ENCODE peak calls at places on chromosomes 2 and 18, in six cellular contexts. One of them, this sample, is unnamed.

GRCh38 chr2:217314021-217314460 is 454.2 kb upstream of the TNP1 start:
- DNase-seq in A549: peak
- DNase-seq in bronchial epithelial cell: no peak
- DNase-seq in left ventricle myocardium inferior: no peak
- DNase-seq in cardiac fibroblast: no peak
- DNase-seq in cardiac muscle cell: no peak
- DNase-seq in this sample: no peak

GRCh38 chr18:21243041-21243431 is 1.0 kb downstream of the GREB1L start:
- DNase-seq in A549: peak
- DNase-seq in bronchial epithelial cell: no peak
- DNase-seq in left ventricle myocardium inferior: no peak
- DNase-seq in cardiac fibroblast: no peak
- DNase-seq in cardiac muscle cell: peak
- DNase-seq in this sample: no peak

GRCh38 chr2:134454426-134454825 is 200.6 kb downstream of the MGAT5 start:
- DNase-seq in A549: no peak
- DNase-seq in bronchial epithelial cell: no peak
- DNase-seq in left ventricle myocardium inferior: no peak
- DNase-seq in cardiac fibroblast: no peak
- DNase-seq in cardiac muscle cell: no peak
- DNase-seq in this sample: no peak

GRCh38 chr18:61703508-61703907 is 189.3 kb downstream of the RNF152 start:
- DNase-seq in A549: no peak
- DNase-seq in bronchial epithelial cell: peak
- DNase-seq in left ventricle myocardium inferior: no peak
- DNase-seq in cardiac fibroblast: peak
- DNase-seq in cardiac muscle cell: no peak
- DNase-seq in this sample: no peak

GRCh38 chr18:11154369-11154982 is 5.1 kb upstream of the PIEZO2 start:
- DNase-seq in A549: peak
- DNase-seq in bronchial epithelial cell: peak
- DNase-seq in left ventricle myocardium inferior: no peak
- DNase-seq in cardiac fibroblast: peak
- DNase-seq in cardiac muscle cell: peak
- DNase-seq in this sample: no peak

GRCh38 chr2:23803965-23804542 is 122.9 kb downstream of the ATAD2B start:
- DNase-seq in A549: peak
- DNase-seq in bronchial epithelial cell: peak
- DNase-seq in left ventricle myocardium inferior: peak
- DNase-seq in cardiac fibroblast: peak
- DNase-seq in cardiac muscle cell: peak
- DNase-seq in this sample: no peak

GRCh38 chr2:113211226-113212105 is 37.7 kb downstream of the PSD4 start:
- DNase-seq in A549: peak
- DNase-seq in bronchial epithelial cell: peak
- DNase-seq in left ventricle myocardium inferior: no peak
- DNase-seq in cardiac fibroblast: peak
- DNase-seq in cardiac muscle cell: no peak
- DNase-seq in this sample: no peak

GRCh38 chr2:241015439-241015838 is 17.0 kb downstream of the SNED1 start:
- DNase-seq in A549: no peak
- DNase-seq in bronchial epithelial cell: no peak
- DNase-seq in left ventricle myocardium inferior: no peak
- DNase-seq in cardiac fibroblast: no peak
- DNase-seq in cardiac muscle cell: no peak
- DNase-seq in this sample: peak

GRCh38 chr18:5060543-5060942 is 136.5 kb downstream of the AKAIN1 start:
- DNase-seq in A549: no peak
- DNase-seq in bronchial epithelial cell: no peak
- DNase-seq in left ventricle myocardium inferior: no peak
- DNase-seq in cardiac fibroblast: no peak
- DNase-seq in cardiac muscle cell: no peak
- DNase-seq in this sample: no peak

GRCh38 chr2:144402282-144402681 is 117.6 kb downstream of the ZEB2 start:
- DNase-seq in A549: no peak
- DNase-seq in bronchial epithelial cell: no peak
- DNase-seq in left ventricle myocardium inferior: peak
- DNase-seq in cardiac fibroblast: no peak
- DNase-seq in cardiac muscle cell: no peak
- DNase-seq in this sample: peak

GRCh38 chr2:198534756-198535155 is 730.4 kb downstream of the PLCL1 start:
- DNase-seq in A549: no peak
- DNase-seq in bronchial epithelial cell: no peak
- DNase-seq in left ventricle myocardium inferior: no peak
- DNase-seq in cardiac fibroblast: no peak
- DNase-seq in cardiac muscle cell: no peak
- DNase-seq in this sample: no peak

GRCh38 chr2:69380072-69380917 is 6.7 kb downstream of the GFPT1 start:
- DNase-seq in A549: peak
- DNase-seq in bronchial epithelial cell: no peak
- DNase-seq in left ventricle myocardium inferior: no peak
- DNase-seq in cardiac fibroblast: peak
- DNase-seq in cardiac muscle cell: no peak
- DNase-seq in this sample: no peak

GRCh38 chr2:102771114-102771513 is 9.3 kb downstream of the TMEM182 start:
- DNase-seq in A549: no peak
- DNase-seq in bronchial epithelial cell: no peak
- DNase-seq in left ventricle myocardium inferior: no peak
- DNase-seq in cardiac fibroblast: no peak
- DNase-seq in cardiac muscle cell: no peak
- DNase-seq in this sample: no peak

GRCh38 chr2:71785550-71785951 is 332.2 kb downstream of the DYSF start:
- DNase-seq in A549: no peak
- DNase-seq in bronchial epithelial cell: no peak
- DNase-seq in left ventricle myocardium inferior: no peak
- DNase-seq in cardiac fibroblast: no peak
- DNase-seq in cardiac muscle cell: no peak
- DNase-seq in this sample: no peak

DNA sequence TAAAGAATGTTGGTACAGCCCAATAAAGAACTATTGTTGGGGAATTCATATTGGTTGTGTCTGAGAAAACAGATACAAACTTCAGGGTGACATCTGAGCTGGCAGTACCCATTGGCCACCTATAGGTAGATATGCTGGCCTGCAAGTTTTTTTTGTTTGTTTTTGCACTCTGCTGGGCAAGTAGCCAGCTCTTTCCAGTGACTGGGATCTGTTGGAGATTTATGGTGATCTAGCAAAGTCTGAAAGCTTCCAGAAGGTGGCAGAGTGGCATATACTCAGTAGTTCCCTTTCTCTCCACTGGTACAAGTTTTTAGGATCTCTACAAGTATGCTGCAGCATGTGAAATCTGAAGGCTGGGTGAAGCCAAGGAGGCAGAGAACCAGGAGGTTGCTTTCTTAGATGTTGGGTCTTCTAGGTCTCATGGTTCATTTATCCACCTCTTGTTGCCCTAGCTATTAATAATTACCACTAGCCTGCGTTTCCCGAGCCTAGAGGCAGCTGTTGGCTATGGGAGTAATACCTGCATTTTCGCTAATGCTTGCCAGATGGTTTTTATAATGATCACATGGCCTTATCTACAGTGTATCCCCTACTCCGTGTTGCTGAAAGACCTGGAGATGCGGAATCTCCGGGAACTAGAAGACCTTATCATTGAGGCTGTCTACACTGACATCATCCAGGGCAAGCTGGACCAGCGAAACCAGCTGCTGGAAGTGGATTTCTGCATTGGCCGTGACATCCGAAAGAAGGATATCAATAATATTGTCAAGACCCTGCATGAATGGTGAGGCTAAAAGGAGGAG is 9.5 kb downstream of the COPS7B start:
- DNase-seq in A549: peak
- DNase-seq in bronchial epithelial cell: peak
- DNase-seq in left ventricle myocardium inferior: no peak
- DNase-seq in cardiac fibroblast: peak
- DNase-seq in cardiac muscle cell: peak
- DNase-seq in this sample: no peak
- TF ChIP-seq CTCF in A549: peak
- TF ChIP-seq CTCF in bronchial epithelial cell: peak
- TF ChIP-seq CTCF in left ventricle myocardium inferior: no peak
- TF ChIP-seq CTCF in cardiac fibroblast: peak
- TF ChIP-seq CTCF in cardiac muscle cell: peak
- TF ChIP-seq CTCF in this sample: peak

DNA sequence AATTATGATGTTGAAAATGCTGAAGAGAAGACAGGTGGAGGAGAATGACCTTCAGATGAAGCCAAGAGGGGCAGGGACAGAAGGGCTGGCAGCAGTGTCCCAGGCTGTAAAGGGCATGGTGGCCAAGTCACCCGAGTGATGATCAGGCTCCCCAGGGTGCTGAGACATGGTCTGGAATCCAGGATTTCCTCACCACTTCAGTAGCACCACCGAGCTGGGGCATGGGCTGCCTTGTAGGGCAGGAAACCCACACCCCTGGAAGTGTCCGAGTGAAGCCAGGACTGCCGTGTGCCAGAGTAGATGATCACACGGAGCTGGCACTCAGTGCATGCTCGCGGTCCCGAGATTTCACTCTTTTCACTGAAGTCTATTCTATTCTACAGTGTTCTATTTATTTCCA is 92.5 kb downstream of the SEPTIN10 start:
- DNase-seq in A549: no peak
- DNase-seq in bronchial epithelial cell: no peak
- DNase-seq in left ventricle myocardium inferior: no peak
- DNase-seq in cardiac fibroblast: no peak
- DNase-seq in cardiac muscle cell: no peak
- DNase-seq in this sample: no peak
- H3K4me3 ChIP-seq in A549: no peak
- H3K4me3 ChIP-seq in bronchial epithelial cell: no peak
- H3K4me3 ChIP-seq in left ventricle myocardium inferior: no peak
- H3K4me3 ChIP-seq in cardiac fibroblast: no peak
- H3K4me3 ChIP-seq in cardiac muscle cell: no peak
- H3K4me3 ChIP-seq in this sample: no peak

GRCh38 chr2:26521054-26521912 is 43.4 kb upstream of the OTOF start:
- DNase-seq in A549: peak
- DNase-seq in bronchial epithelial cell: no peak
- DNase-seq in left ventricle myocardium inferior: no peak
- DNase-seq in cardiac fibroblast: peak
- DNase-seq in cardiac muscle cell: peak
- DNase-seq in this sample: no peak
- TF ChIP-seq CTCF in A549: peak
- TF ChIP-seq CTCF in bronchial epithelial cell: peak
- TF ChIP-seq CTCF in left ventricle myocardium inferior: peak
- TF ChIP-seq CTCF in cardiac fibroblast: peak
- TF ChIP-seq CTCF in cardiac muscle cell: peak
- TF ChIP-seq CTCF in this sample: no peak

GRCh38 chr2:219459460-219460311 is 25.0 kb downstream of the SPEG start:
- DNase-seq in A549: peak
- DNase-seq in bronchial epithelial cell: peak
- DNase-seq in left ventricle myocardium inferior: peak
- DNase-seq in cardiac fibroblast: peak
- DNase-seq in cardiac muscle cell: peak
- DNase-seq in this sample: peak

GRCh38 chr2:219461669-219462068 is 27.0 kb downstream of the SPEG start:
- DNase-seq in A549: no peak
- DNase-seq in bronchial epithelial cell: no peak
- DNase-seq in left ventricle myocardium inferior: no peak
- DNase-seq in cardiac fibroblast: no peak
- DNase-seq in cardiac muscle cell: no peak
- DNase-seq in this sample: peak

GRCh38 chr2:219462349-219462748 is 27.7 kb downstream of the SPEG start:
- DNase-seq in A549: no peak
- DNase-seq in bronchial epithelial cell: no peak
- DNase-seq in left ventricle myocardium inferior: no peak
- DNase-seq in cardiac fibroblast: no peak
- DNase-seq in cardiac muscle cell: no peak
- DNase-seq in this sample: no peak

GRCh38 chr2:219460424-219460926 is 25.8 kb downstream of the SPEG start:
- DNase-seq in A549: no peak
- DNase-seq in bronchial epithelial cell: no peak
- DNase-seq in left ventricle myocardium inferior: peak
- DNase-seq in cardiac fibroblast: peak
- DNase-seq in cardiac muscle cell: peak
- DNase-seq in this sample: peak

GRCh38 chr2:219461061-219461514 is 26.4 kb downstream of the SPEG start:
- DNase-seq in A549: no peak
- DNase-seq in bronchial epithelial cell: no peak
- DNase-seq in left ventricle myocardium inferior: peak
- DNase-seq in cardiac fibroblast: peak
- DNase-seq in cardiac muscle cell: peak
- DNase-seq in this sample: no peak
- H3K4me3 ChIP-seq in A549: no peak
- H3K4me3 ChIP-seq in bronchial epithelial cell: no peak
- H3K4me3 ChIP-seq in left ventricle myocardium inferior: peak
- H3K4me3 ChIP-seq in cardiac fibroblast: no peak
- H3K4me3 ChIP-seq in cardiac muscle cell: peak
- H3K4me3 ChIP-seq in this sample: no peak

DNA sequence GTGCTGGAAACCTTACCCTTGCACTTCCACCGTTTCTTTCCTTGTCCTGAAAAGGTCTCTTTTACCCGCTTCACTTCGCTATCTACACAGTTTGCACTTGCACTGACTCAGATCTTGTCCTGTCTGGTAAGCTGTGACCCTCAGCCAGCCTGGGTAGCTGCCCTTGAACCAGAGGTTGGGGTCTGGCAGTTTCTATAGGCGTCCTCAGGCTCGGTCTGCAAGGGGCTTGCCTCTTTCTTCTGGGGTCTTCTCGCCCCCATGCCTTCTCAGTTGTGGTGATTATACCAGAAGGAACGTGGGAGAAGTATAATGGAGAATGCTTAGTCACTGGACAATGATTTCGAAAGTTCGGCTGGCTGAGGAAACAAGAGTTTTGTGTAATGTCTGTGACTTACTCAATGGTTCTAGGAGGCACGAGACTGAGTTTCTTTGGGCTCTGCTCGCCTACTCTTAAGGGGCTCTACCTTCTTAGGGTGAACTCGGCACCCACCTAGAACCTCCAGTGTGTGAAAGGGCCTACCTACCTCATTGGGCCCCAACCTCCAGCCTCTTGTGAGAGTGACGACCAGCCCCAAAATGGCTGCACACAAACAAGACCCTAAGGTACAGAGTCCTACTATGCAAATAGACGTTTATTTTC is 6.9 kb upstream of the STAT1 start:
- DNase-seq in A549: peak
- DNase-seq in bronchial epithelial cell: peak
- DNase-seq in left ventricle myocardium inferior: no peak
- DNase-seq in cardiac fibroblast: peak
- DNase-seq in cardiac muscle cell: no peak
- DNase-seq in this sample: peak
- TF ChIP-seq CTCF in A549: no peak
- TF ChIP-seq CTCF in bronchial epithelial cell: no peak
- TF ChIP-seq CTCF in left ventricle myocardium inferior: no peak
- TF ChIP-seq CTCF in cardiac fibroblast: no peak
- TF ChIP-seq CTCF in cardiac muscle cell: no peak
- TF ChIP-seq CTCF in this sample: no peak

DNA sequence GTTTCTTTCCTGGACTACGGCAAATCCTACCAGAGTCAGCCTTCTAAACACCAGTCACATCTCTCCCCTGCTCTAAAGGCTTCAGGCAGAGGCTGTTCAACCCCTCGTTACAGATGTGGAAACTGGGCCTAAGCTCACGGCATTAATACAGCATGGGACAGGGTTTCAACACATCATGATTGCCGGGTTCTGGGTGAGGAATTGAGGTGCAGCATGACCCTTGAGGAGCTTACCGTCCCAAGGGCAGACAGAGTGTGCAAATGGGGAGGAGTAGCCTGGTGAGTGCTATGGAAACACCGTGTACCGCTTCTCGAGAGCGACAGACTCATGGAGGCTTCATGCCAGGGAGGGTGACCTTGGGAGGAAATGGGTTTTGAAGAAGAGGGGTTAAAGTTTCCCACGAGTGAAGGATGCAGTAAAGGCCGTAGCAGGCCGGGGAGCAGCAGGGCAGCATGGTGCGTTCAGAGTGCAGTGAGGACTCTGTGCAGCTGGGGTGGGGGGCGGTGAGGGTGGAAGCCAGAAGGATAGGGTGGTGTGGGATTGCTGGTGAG is 51.1 kb downstream of the TGOLN2 start:
- DNase-seq in A549: no peak
- DNase-seq in bronchial epithelial cell: no peak
- DNase-seq in left ventricle myocardium inferior: no peak
- DNase-seq in cardiac fibroblast: no peak
- DNase-seq in cardiac muscle cell: no peak
- DNase-seq in this sample: no peak
- H3K4me3 ChIP-seq in A549: no peak
- H3K4me3 ChIP-seq in bronchial epithelial cell: no peak
- H3K4me3 ChIP-seq in left ventricle myocardium inferior: peak
- H3K4me3 ChIP-seq in cardiac fibroblast: no peak
- H3K4me3 ChIP-seq in cardiac muscle cell: no peak
- H3K4me3 ChIP-seq in this sample: no peak